ENCODE peak calls at places on chromosomes 3 and 15, in seven cellular contexts. One of them, this sample, is unnamed.

GRCh38 chr3:68571321-68571720 is 361.0 kb downstream of the TAFA4 start:
- DNase-seq in mucosa of descending colon: no peak
- DNase-seq in psoas muscle: no peak
- DNase-seq in GM23248: no peak
- DNase-seq in cardiac muscle cell: no peak
- DNase-seq in breast epithelium: no peak
- DNase-seq in lower leg skin: no peak
- DNase-seq in this sample: no peak

GRCh38 chr3:10526366-10526765 is 21.0 kb upstream of the ATP2B2 start:
- DNase-seq in mucosa of descending colon: no peak
- DNase-seq in psoas muscle: no peak
- DNase-seq in GM23248: no peak
- DNase-seq in cardiac muscle cell: no peak
- DNase-seq in breast epithelium: no peak
- DNase-seq in lower leg skin: no peak
- DNase-seq in this sample: no peak

GRCh38 chr3:117302448-117302847 is 592.9 kb downstream of the TUSC7 start:
- DNase-seq in mucosa of descending colon: no peak
- DNase-seq in psoas muscle: no peak
- DNase-seq in GM23248: no peak
- DNase-seq in cardiac muscle cell: no peak
- DNase-seq in breast epithelium: no peak
- DNase-seq in lower leg skin: no peak
- DNase-seq in this sample: no peak

GRCh38 chr15:71957026-71957425 is 146.7 kb downstream of the NR2E3 start:
- DNase-seq in mucosa of descending colon: no peak
- DNase-seq in psoas muscle: no peak
- DNase-seq in GM23248: no peak
- DNase-seq in cardiac muscle cell: no peak
- DNase-seq in breast epithelium: no peak
- DNase-seq in lower leg skin: no peak
- DNase-seq in this sample: no peak

GRCh38 chr3:120875989-120876388 is 32.0 kb upstream of the STXBP5L start:
- DNase-seq in mucosa of descending colon: no peak
- DNase-seq in psoas muscle: no peak
- DNase-seq in GM23248: no peak
- DNase-seq in cardiac muscle cell: no peak
- DNase-seq in breast epithelium: no peak
- DNase-seq in lower leg skin: no peak
- DNase-seq in this sample: no peak

GRCh38 chr3:46931631-46932441 is 44.7 kb downstream of the CCDC12 start:
- DNase-seq in mucosa of descending colon: peak; percentile 72
- DNase-seq in psoas muscle: peak; percentile 77
- DNase-seq in GM23248: peak; percentile 56
- DNase-seq in cardiac muscle cell: no peak
- DNase-seq in breast epithelium: no peak
- DNase-seq in lower leg skin: no peak
- DNase-seq in this sample: no peak

GRCh38 chr3:118554148-118554819 is 480.4 kb downstream of the IGSF11 start:
- DNase-seq in mucosa of descending colon: no peak
- DNase-seq in psoas muscle: no peak
- DNase-seq in GM23248: no peak
- DNase-seq in cardiac muscle cell: no peak
- DNase-seq in breast epithelium: no peak
- DNase-seq in lower leg skin: no peak
- DNase-seq in this sample: no peak

GRCh38 chr3:54859204-54859603 is 68.7 kb downstream of the LRTM1 start:
- DNase-seq in mucosa of descending colon: no peak
- DNase-seq in psoas muscle: no peak
- DNase-seq in GM23248: peak; percentile 69
- DNase-seq in cardiac muscle cell: no peak
- DNase-seq in breast epithelium: no peak
- DNase-seq in lower leg skin: no peak
- DNase-seq in this sample: no peak

GRCh38 chr3:59566481-59566975 is 516.7 kb upstream of the CFAP20DC start:
- DNase-seq in mucosa of descending colon: no peak
- DNase-seq in psoas muscle: no peak
- DNase-seq in GM23248: no peak
- DNase-seq in cardiac muscle cell: no peak
- DNase-seq in breast epithelium: peak; percentile 53
- DNase-seq in lower leg skin: no peak
- DNase-seq in this sample: no peak

GRCh38 chr3:111874177-111874820 is 15.2 kb downstream of the PHLDB2 start:
- DNase-seq in mucosa of descending colon: no peak
- DNase-seq in psoas muscle: no peak
- DNase-seq in GM23248: peak; percentile 87
- DNase-seq in cardiac muscle cell: no peak
- DNase-seq in breast epithelium: no peak
- DNase-seq in lower leg skin: no peak
- DNase-seq in this sample: no peak

GRCh38 chr3:65871305-65872141 is 167.2 kb downstream of the MAGI1 start:
- DNase-seq in mucosa of descending colon: peak; percentile 59
- DNase-seq in psoas muscle: peak; percentile 67
- DNase-seq in GM23248: no peak
- DNase-seq in cardiac muscle cell: peak; percentile 62
- DNase-seq in breast epithelium: peak; percentile 40
- DNase-seq in lower leg skin: no peak
- DNase-seq in this sample: peak; percentile 30

GRCh38 chr3:139937674-139938279 is 2.8 kb downstream of the CLSTN2 start:
- DNase-seq in mucosa of descending colon: peak; percentile 24
- DNase-seq in psoas muscle: peak; percentile 56
- DNase-seq in GM23248: peak; percentile 72
- DNase-seq in cardiac muscle cell: peak; percentile 47
- DNase-seq in breast epithelium: no peak
- DNase-seq in lower leg skin: peak; percentile 28
- DNase-seq in this sample: peak; percentile 64

GRCh38 chr15:64842986-64843561 is 1.4 kb downstream of the PLEKHO2 start:
- DNase-seq in mucosa of descending colon: peak; percentile 51
- DNase-seq in psoas muscle: peak; percentile 81
- DNase-seq in GM23248: peak; percentile 81
- DNase-seq in cardiac muscle cell: no peak
- DNase-seq in breast epithelium: peak; percentile 28
- DNase-seq in lower leg skin: peak; percentile 73
- DNase-seq in this sample: peak; percentile 75

GRCh38 chr15:92655178-92655995 is at the start of gene FAM174B:
- DNase-seq in mucosa of descending colon: peak; percentile 72
- DNase-seq in psoas muscle: peak; percentile 71
- DNase-seq in GM23248: peak; percentile 57
- DNase-seq in cardiac muscle cell: peak; percentile 80
- DNase-seq in breast epithelium: no peak
- DNase-seq in lower leg skin: no peak
- DNase-seq in this sample: no peak

GRCh38 chr15:39592500-39592899 is 11.6 kb downstream of the THBS1 start:
- DNase-seq in mucosa of descending colon: no peak
- DNase-seq in psoas muscle: no peak
- DNase-seq in GM23248: peak; percentile 70
- DNase-seq in cardiac muscle cell: no peak
- DNase-seq in breast epithelium: no peak
- DNase-seq in lower leg skin: no peak
- DNase-seq in this sample: no peak

GRCh38 chr3:162770556-162770955 is 1273.9 kb downstream of the OTOL1 start:
- DNase-seq in mucosa of descending colon: no peak
- DNase-seq in psoas muscle: no peak
- DNase-seq in GM23248: peak; percentile 21
- DNase-seq in cardiac muscle cell: no peak
- DNase-seq in breast epithelium: no peak
- DNase-seq in lower leg skin: no peak
- DNase-seq in this sample: no peak

GRCh38 chr3:156819842-156820686 is 6.1 kb upstream of the LEKR1 start:
- DNase-seq in mucosa of descending colon: no peak
- DNase-seq in psoas muscle: no peak
- DNase-seq in GM23248: no peak
- DNase-seq in cardiac muscle cell: no peak
- DNase-seq in breast epithelium: no peak
- DNase-seq in lower leg skin: no peak
- DNase-seq in this sample: no peak
- H3K4me3 ChIP-seq in mucosa of descending colon: no peak overlapping the region
- H3K4me3 ChIP-seq in psoas muscle: no peak overlapping the region
- H3K4me3 ChIP-seq in GM23248: no peak overlapping the region
- H3K4me3 ChIP-seq in cardiac muscle cell: no peak overlapping the region
- H3K4me3 ChIP-seq in breast epithelium: no peak overlapping the region
- H3K4me3 ChIP-seq in lower leg skin: no peak overlapping the region
- H3K4me3 ChIP-seq in this sample: no peak overlapping the region

GRCh38 chr15:70314652-70315051 is 216.9 kb upstream of the TLE3 start:
- DNase-seq in mucosa of descending colon: no peak
- DNase-seq in psoas muscle: no peak
- DNase-seq in GM23248: no peak
- DNase-seq in cardiac muscle cell: no peak
- DNase-seq in breast epithelium: no peak
- DNase-seq in lower leg skin: no peak
- DNase-seq in this sample: no peak

GRCh38 chr15:70316059-70316600 is 218.4 kb upstream of the TLE3 start:
- DNase-seq in mucosa of descending colon: no peak
- DNase-seq in psoas muscle: no peak
- DNase-seq in GM23248: peak; percentile 81
- DNase-seq in cardiac muscle cell: no peak
- DNase-seq in breast epithelium: peak; percentile 27
- DNase-seq in lower leg skin: no peak
- DNase-seq in this sample: no peak

GRCh38 chr15:70314018-70314354 is 216.3 kb upstream of the TLE3 start:
- DNase-seq in mucosa of descending colon: no peak
- DNase-seq in psoas muscle: no peak
- DNase-seq in GM23248: peak; percentile 20
- DNase-seq in cardiac muscle cell: no peak
- DNase-seq in breast epithelium: peak; percentile 9
- DNase-seq in lower leg skin: no peak
- DNase-seq in this sample: no peak

GRCh38 chr15:70313099-70314017 is 215.6 kb upstream of the TLE3 start:
- DNase-seq in mucosa of descending colon: no peak
- DNase-seq in psoas muscle: no peak
- DNase-seq in GM23248: no peak
- DNase-seq in cardiac muscle cell: no peak
- DNase-seq in breast epithelium: peak; percentile 1
- DNase-seq in lower leg skin: no peak
- DNase-seq in this sample: no peak

GRCh38 chr15:70315431-70315830 is 217.7 kb upstream of the TLE3 start:
- DNase-seq in mucosa of descending colon: no peak
- DNase-seq in psoas muscle: no peak
- DNase-seq in GM23248: no peak
- DNase-seq in cardiac muscle cell: no peak
- DNase-seq in breast epithelium: no peak
- DNase-seq in lower leg skin: no peak
- DNase-seq in this sample: no peak
- H3K4me3 ChIP-seq in mucosa of descending colon: no peak overlapping the region
- H3K4me3 ChIP-seq in psoas muscle: no peak overlapping the region
- H3K4me3 ChIP-seq in GM23248: no peak overlapping the region
- H3K4me3 ChIP-seq in cardiac muscle cell: no peak overlapping the region
- H3K4me3 ChIP-seq in breast epithelium: no peak overlapping the region
- H3K4me3 ChIP-seq in lower leg skin: no peak overlapping the region
- H3K4me3 ChIP-seq in this sample: no peak overlapping the region

GRCh38 chr3:160671995-160672394 is 5.0 kb upstream of the ARL14 start:
- DNase-seq in mucosa of descending colon: no peak
- DNase-seq in psoas muscle: no peak
- DNase-seq in GM23248: no peak
- DNase-seq in cardiac muscle cell: no peak
- DNase-seq in breast epithelium: no peak
- DNase-seq in lower leg skin: no peak
- DNase-seq in this sample: no peak

GRCh38 chr3:160676547-160677303 is at the start of gene ARL14:
- DNase-seq in mucosa of descending colon: no peak
- DNase-seq in psoas muscle: no peak
- DNase-seq in GM23248: peak; percentile 71
- DNase-seq in cardiac muscle cell: no peak
- DNase-seq in breast epithelium: no peak
- DNase-seq in lower leg skin: no peak
- DNase-seq in this sample: no peak

GRCh38 chr3:160675566-160676124 is 1.3 kb upstream of the ARL14 start:
- DNase-seq in mucosa of descending colon: no peak
- DNase-seq in psoas muscle: no peak
- DNase-seq in GM23248: no peak
- DNase-seq in cardiac muscle cell: no peak
- DNase-seq in breast epithelium: no peak
- DNase-seq in lower leg skin: no peak
- DNase-seq in this sample: no peak

GRCh38 chr3:160671231-160671630 is 5.7 kb upstream of the ARL14 start:
- DNase-seq in mucosa of descending colon: no peak
- DNase-seq in psoas muscle: no peak
- DNase-seq in GM23248: no peak
- DNase-seq in cardiac muscle cell: no peak
- DNase-seq in breast epithelium: no peak
- DNase-seq in lower leg skin: no peak
- DNase-seq in this sample: no peak

DNA sequence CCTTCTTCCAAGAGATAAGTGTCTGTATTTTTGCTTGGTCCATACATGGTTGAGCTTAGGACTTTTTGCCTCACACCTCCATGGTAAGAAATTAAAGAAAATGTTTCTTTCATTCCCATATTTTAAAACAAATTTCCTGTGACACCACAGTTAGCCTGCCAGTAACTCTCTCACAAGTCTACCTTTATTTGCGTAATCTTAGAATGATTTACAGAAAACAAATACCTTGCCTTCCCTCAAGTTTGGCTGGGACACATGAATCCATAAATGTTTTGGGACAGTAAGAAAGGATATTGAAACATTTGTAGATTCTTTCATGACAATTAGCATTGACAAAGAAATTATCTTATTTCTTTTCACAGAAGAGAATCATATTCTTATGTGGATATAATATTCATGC is 3.8 kb upstream of the ARL14 start:
- DNase-seq in mucosa of descending colon: no peak
- DNase-seq in psoas muscle: no peak
- DNase-seq in GM23248: no peak
- DNase-seq in cardiac muscle cell: no peak
- DNase-seq in breast epithelium: no peak
- DNase-seq in lower leg skin: no peak
- DNase-seq in this sample: no peak
- H3K4me3 ChIP-seq in mucosa of descending colon: no peak overlapping the region
- H3K4me3 ChIP-seq in psoas muscle: no peak overlapping the region
- H3K4me3 ChIP-seq in GM23248: no peak overlapping the region
- H3K4me3 ChIP-seq in cardiac muscle cell: no peak overlapping the region
- H3K4me3 ChIP-seq in breast epithelium: no peak overlapping the region
- H3K4me3 ChIP-seq in lower leg skin: no peak overlapping the region
- H3K4me3 ChIP-seq in this sample: no peak overlapping the region

DNA sequence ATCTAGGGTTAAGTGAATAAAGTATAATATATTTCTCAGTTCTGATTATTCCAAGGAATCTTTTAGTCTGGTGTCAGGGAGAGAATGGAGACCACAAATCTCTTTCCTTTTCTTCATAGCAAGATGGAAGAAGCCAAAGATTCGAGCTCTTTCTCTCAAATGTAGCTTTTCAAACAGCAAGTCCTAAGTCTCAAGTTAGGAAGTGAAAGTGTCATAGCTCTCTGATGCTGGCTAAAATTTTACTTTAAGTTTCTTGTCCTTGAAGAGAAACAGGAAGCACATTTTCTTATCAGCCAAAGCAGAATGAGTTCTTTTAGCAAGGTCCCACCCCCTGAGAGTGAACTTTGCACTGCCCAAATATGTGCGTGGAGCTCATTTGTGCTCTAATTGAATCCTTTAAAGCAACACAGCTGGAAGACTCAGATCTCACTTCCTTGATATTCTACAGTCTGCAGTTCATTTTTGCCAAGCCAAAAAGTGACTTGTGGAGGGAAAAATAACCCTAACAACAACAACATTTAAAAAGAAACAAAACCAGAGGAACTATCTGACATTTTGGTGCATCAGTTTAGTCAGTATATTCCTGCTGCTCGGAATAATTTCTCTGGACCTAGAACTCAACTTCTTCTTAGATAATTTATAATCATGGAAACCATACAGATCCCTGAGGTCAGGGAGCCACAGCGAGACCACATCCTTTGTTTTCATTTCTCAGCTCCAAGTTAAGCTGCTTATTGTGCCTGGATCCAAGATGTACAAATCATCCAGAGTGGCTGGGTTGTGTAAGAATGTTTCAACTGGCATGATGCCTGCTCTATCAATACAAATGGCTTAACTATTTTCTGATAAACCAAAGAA is 238.7 kb upstream of the P2RY1 start:
- DNase-seq in mucosa of descending colon: peak; percentile 42
- DNase-seq in psoas muscle: peak; percentile 49
- DNase-seq in GM23248: peak; percentile 68
- DNase-seq in cardiac muscle cell: peak; percentile 19
- DNase-seq in breast epithelium: no peak
- DNase-seq in lower leg skin: peak; percentile 23
- DNase-seq in this sample: no peak
- H3K4me3 ChIP-seq in mucosa of descending colon: no peak overlapping the region
- H3K4me3 ChIP-seq in psoas muscle: no peak overlapping the region
- H3K4me3 ChIP-seq in GM23248: peak overlapping the region; percentile 48
- H3K4me3 ChIP-seq in cardiac muscle cell: no peak overlapping the region
- H3K4me3 ChIP-seq in breast epithelium: no peak overlapping the region
- H3K4me3 ChIP-seq in lower leg skin: no peak overlapping the region
- H3K4me3 ChIP-seq in this sample: peak overlapping the region; percentile 16

This sample was measured in tibial nerve.